ENCODE peak calls at places on chromosomes 7 and 10, in seven cellular contexts. One of them, this sample, is unnamed.

GRCh38 chr10:15046626-15047025 is 2.9 kb downstream of the OLAH start:
- DNase-seq in AG09309: peak; percentile 25
- DNase-seq in CD8-positive, alpha-beta memory T cell: no peak
- DNase-seq in NCI-H1694 treated with DMSO at 0.1 percent for 48 hours: no peak
- DNase-seq in mammary epithelial cell: no peak
- DNase-seq in GM18507: no peak
- DNase-seq in AG04449: peak; percentile 55
- DNase-seq in this sample: no peak

GRCh38 chr7:564176-564890 is 44.7 kb upstream of the PDGFA start:
- DNase-seq in AG09309: no peak
- DNase-seq in CD8-positive, alpha-beta memory T cell: no peak
- DNase-seq in mammary epithelial cell: no peak
- DNase-seq in NCI-H1694 treated with DMSO at 0.1 percent for 48 hours: no peak
- DNase-seq in GM18507: no peak
- DNase-seq in AG04449: no peak
- DNase-seq in this sample: no peak

GRCh38 chr7:2468227-2468626 is 8.0 kb downstream of the GRIFIN start:
- DNase-seq in mammary epithelial cell: no peak
- DNase-seq in CD8-positive, alpha-beta memory T cell: no peak
- DNase-seq in AG04449: no peak
- DNase-seq in GM18507: no peak
- DNase-seq in AG09309: no peak
- DNase-seq in NCI-H1694 treated with DMSO at 0.1 percent for 48 hours: no peak
- DNase-seq in this sample: no peak

GRCh38 chr10:25934673-25935139 is 677 bp downstream of the MYO3A start:
- DNase-seq in NCI-H1694 treated with DMSO at 0.1 percent for 48 hours: no peak
- DNase-seq in AG09309: no peak
- DNase-seq in mammary epithelial cell: no peak
- DNase-seq in CD8-positive, alpha-beta memory T cell: no peak
- DNase-seq in GM18507: no peak
- DNase-seq in AG04449: no peak
- DNase-seq in this sample: no peak

GRCh38 chr7:133543657-133544056 is 290.8 kb downstream of the EXOC4 start:
- DNase-seq in AG09309: no peak
- DNase-seq in GM18507: no peak
- DNase-seq in NCI-H1694 treated with DMSO at 0.1 percent for 48 hours: no peak
- DNase-seq in CD8-positive, alpha-beta memory T cell: no peak
- DNase-seq in mammary epithelial cell: no peak
- DNase-seq in AG04449: no peak
- DNase-seq in this sample: no peak

GRCh38 chr7:14305233-14305866 is 315.9 kb upstream of the ETV1 start:
- DNase-seq in AG04449: no peak
- DNase-seq in NCI-H1694 treated with DMSO at 0.1 percent for 48 hours: no peak
- DNase-seq in AG09309: no peak
- DNase-seq in mammary epithelial cell: no peak
- DNase-seq in GM18507: no peak
- DNase-seq in CD8-positive, alpha-beta memory T cell: no peak
- DNase-seq in this sample: no peak

GRCh38 chr10:91294134-91294906 is 73.9 kb downstream of the PCGF5 start:
- DNase-seq in GM18507: no peak
- DNase-seq in AG09309: no peak
- DNase-seq in NCI-H1694 treated with DMSO at 0.1 percent for 48 hours: no peak
- DNase-seq in AG04449: no peak
- DNase-seq in mammary epithelial cell: no peak
- DNase-seq in CD8-positive, alpha-beta memory T cell: no peak
- DNase-seq in this sample: no peak

GRCh38 chr10:113992601-113993011 is 51.1 kb upstream of the ADRB1 start:
- DNase-seq in AG04449: no peak
- DNase-seq in GM18507: no peak
- DNase-seq in NCI-H1694 treated with DMSO at 0.1 percent for 48 hours: no peak
- DNase-seq in mammary epithelial cell: peak; percentile 3
- DNase-seq in AG09309: no peak
- DNase-seq in CD8-positive, alpha-beta memory T cell: no peak
- DNase-seq in this sample: no peak

GRCh38 chr10:125003146-125003900 is 61.4 kb downstream of the ZRANB1 start:
- DNase-seq in NCI-H1694 treated with DMSO at 0.1 percent for 48 hours: no peak
- DNase-seq in CD8-positive, alpha-beta memory T cell: no peak
- DNase-seq in mammary epithelial cell: no peak
- DNase-seq in GM18507: no peak
- DNase-seq in AG09309: no peak
- DNase-seq in AG04449: no peak
- DNase-seq in this sample: no peak

GRCh38 chr10:18737841-18738240 is 78.6 kb downstream of the ARL5B start:
- DNase-seq in NCI-H1694 treated with DMSO at 0.1 percent for 48 hours: no peak
- DNase-seq in CD8-positive, alpha-beta memory T cell: no peak
- DNase-seq in AG04449: no peak
- DNase-seq in GM18507: no peak
- DNase-seq in AG09309: peak; percentile 93
- DNase-seq in mammary epithelial cell: no peak
- DNase-seq in this sample: no peak

GRCh38 chr10:16995867-16996529 is 133.6 kb downstream of the CUBN start:
- DNase-seq in AG09309: no peak
- DNase-seq in CD8-positive, alpha-beta memory T cell: no peak
- DNase-seq in AG04449: no peak
- DNase-seq in NCI-H1694 treated with DMSO at 0.1 percent for 48 hours: no peak
- DNase-seq in mammary epithelial cell: no peak
- DNase-seq in GM18507: no peak
- DNase-seq in this sample: no peak

GRCh38 chr7:21443149-21443841 is 15.4 kb downstream of the SP4 start:
- DNase-seq in NCI-H1694 treated with DMSO at 0.1 percent for 48 hours: no peak
- DNase-seq in AG09309: no peak
- DNase-seq in AG04449: no peak
- DNase-seq in CD8-positive, alpha-beta memory T cell: no peak
- DNase-seq in mammary epithelial cell: no peak
- DNase-seq in GM18507: no peak
- DNase-seq in this sample: no peak

GRCh38 chr10:44334621-44335184 is 50.2 kb downstream of the CXCL12 start:
- DNase-seq in NCI-H1694 treated with DMSO at 0.1 percent for 48 hours: no peak
- DNase-seq in AG09309: peak; percentile 21
- DNase-seq in mammary epithelial cell: no peak
- DNase-seq in GM18507: no peak
- DNase-seq in AG04449: peak; percentile 33
- DNase-seq in CD8-positive, alpha-beta memory T cell: no peak
- DNase-seq in this sample: no peak

GRCh38 chr10:79608505-79609375 is 2.0 kb upstream of the SFTPA1 start:
- DNase-seq in AG04449: no peak
- DNase-seq in AG09309: no peak
- DNase-seq in mammary epithelial cell: no peak
- DNase-seq in GM18507: peak; percentile 8
- DNase-seq in CD8-positive, alpha-beta memory T cell: peak; percentile 11
- DNase-seq in NCI-H1694 treated with DMSO at 0.1 percent for 48 hours: no peak
- DNase-seq in this sample: no peak

GRCh38 chr10:62388328-62388727 is 14.2 kb downstream of the ZNF365 start:
- DNase-seq in AG04449: no peak
- DNase-seq in CD8-positive, alpha-beta memory T cell: no peak
- DNase-seq in mammary epithelial cell: no peak
- DNase-seq in AG09309: no peak
- DNase-seq in NCI-H1694 treated with DMSO at 0.1 percent for 48 hours: no peak
- DNase-seq in GM18507: no peak
- DNase-seq in this sample: no peak

GRCh38 chr10:4656576-4657194 is 169.3 kb upstream of the AKR1E2 start:
- DNase-seq in NCI-H1694 treated with DMSO at 0.1 percent for 48 hours: no peak
- DNase-seq in CD8-positive, alpha-beta memory T cell: peak; percentile 45
- DNase-seq in AG04449: no peak
- DNase-seq in mammary epithelial cell: peak; percentile 52
- DNase-seq in AG09309: no peak
- DNase-seq in GM18507: no peak
- DNase-seq in this sample: peak; percentile 6

GRCh38 chr7:84372155-84372621 is 177.6 kb upstream of the SEMA3A start:
- DNase-seq in GM18507: no peak
- DNase-seq in AG09309: peak; percentile 91
- DNase-seq in AG04449: peak; percentile 92
- DNase-seq in mammary epithelial cell: peak; percentile 69
- DNase-seq in NCI-H1694 treated with DMSO at 0.1 percent for 48 hours: no peak
- DNase-seq in CD8-positive, alpha-beta memory T cell: no peak
- DNase-seq in this sample: no peak

GRCh38 chr10:79433324-79434222 is 11.9 kb downstream of the ZCCHC24 start:
- DNase-seq in NCI-H1694 treated with DMSO at 0.1 percent for 48 hours: no peak
- DNase-seq in CD8-positive, alpha-beta memory T cell: no peak
- DNase-seq in mammary epithelial cell: no peak
- DNase-seq in AG09309: no peak
- DNase-seq in GM18507: no peak
- DNase-seq in AG04449: no peak
- DNase-seq in this sample: no peak

GRCh38 chr7:12827920-12828319 is 140.5 kb downstream of the ARL4A start:
- DNase-seq in CD8-positive, alpha-beta memory T cell: no peak
- DNase-seq in NCI-H1694 treated with DMSO at 0.1 percent for 48 hours: no peak
- DNase-seq in AG04449: no peak
- DNase-seq in GM18507: no peak
- DNase-seq in mammary epithelial cell: peak; percentile 67
- DNase-seq in AG09309: peak; percentile 4
- DNase-seq in this sample: no peak

GRCh38 chr7:99196536-99197288 is 11.2 kb downstream of the KPNA7 start:
- DNase-seq in GM18507: no peak
- DNase-seq in AG09309: no peak
- DNase-seq in AG04449: no peak
- DNase-seq in CD8-positive, alpha-beta memory T cell: no peak
- DNase-seq in NCI-H1694 treated with DMSO at 0.1 percent for 48 hours: no peak
- DNase-seq in mammary epithelial cell: peak; percentile 69
- DNase-seq in this sample: no peak

GRCh38 chr7:32070406-32071360 is at the start of gene PDE1C:
- DNase-seq in mammary epithelial cell: peak; percentile 42
- DNase-seq in NCI-H1694 treated with DMSO at 0.1 percent for 48 hours: peak; percentile 30
- DNase-seq in AG09309: no peak
- DNase-seq in GM18507: no peak
- DNase-seq in AG04449: no peak
- DNase-seq in CD8-positive, alpha-beta memory T cell: no peak
- DNase-seq in this sample: no peak

GRCh38 chr10:3068968-3069737 is 1.8 kb downstream of the PFKP start:
- DNase-seq in AG09309: no peak
- DNase-seq in NCI-H1694 treated with DMSO at 0.1 percent for 48 hours: no peak
- DNase-seq in GM18507: no peak
- DNase-seq in CD8-positive, alpha-beta memory T cell: no peak
- DNase-seq in AG04449: no peak
- DNase-seq in mammary epithelial cell: no peak
- DNase-seq in this sample: no peak

GRCh38 chr10:18157909-18158308 is 17.7 kb downstream of the CACNB2 start:
- DNase-seq in CD8-positive, alpha-beta memory T cell: no peak
- DNase-seq in AG09309: peak; percentile 50
- DNase-seq in mammary epithelial cell: peak; percentile 22
- DNase-seq in AG04449: no peak
- DNase-seq in GM18507: no peak
- DNase-seq in NCI-H1694 treated with DMSO at 0.1 percent for 48 hours: no peak
- DNase-seq in this sample: no peak

This sample was measured in stimulated activated naive CD4-positive, alpha-beta T cell.